ENCODE peak calls at places on chromosomes 6 and 20, in ten cellular contexts. One of them, this sample, is unnamed. For H3K4me1, the result is how much of the 10 kb centered on the place peaks cover.

GRCh38 chr20:6651561-6651960 is 115.9 kb upstream of the BMP2 start:
- DNase-seq in GM23248: no peak
- DNase-seq in neural progenitor cell: no peak
- DNase-seq in MM.1S: no peak
- DNase-seq in SK-N-SH: no peak
- DNase-seq in IMR-90: no peak
- DNase-seq in K562: no peak
- DNase-seq in fibroblast of lung: no peak
- DNase-seq in GM23338: no peak
- DNase-seq in osteoblast: no peak
- DNase-seq in this sample: no peak

GRCh38 chr6:32149932-32150920 is 1.5 kb downstream of the PRRT1 start:
- DNase-seq in GM23338: peak
- DNase-seq in fibroblast of lung: no peak
- DNase-seq in IMR-90: no peak
- DNase-seq in K562: no peak
- DNase-seq in GM23248: no peak
- DNase-seq in neural progenitor cell: peak
- DNase-seq in MM.1S: no peak
- DNase-seq in osteoblast: no peak
- DNase-seq in SK-N-SH: no peak
- DNase-seq in this sample: no peak

GRCh38 chr6:3380344-3381232 is 76.3 kb downstream of the SLC22A23 start:
- DNase-seq in MM.1S: no peak
- DNase-seq in osteoblast: no peak
- DNase-seq in GM23338: no peak
- DNase-seq in SK-N-SH: no peak
- DNase-seq in GM23248: no peak
- DNase-seq in fibroblast of lung: no peak
- DNase-seq in K562: no peak
- DNase-seq in IMR-90: no peak
- DNase-seq in neural progenitor cell: no peak
- DNase-seq in this sample: no peak

GRCh38 chr6:131255434-131255833 is 120.2 kb downstream of the AKAP7 start:
- DNase-seq in MM.1S: no peak
- DNase-seq in neural progenitor cell: no peak
- DNase-seq in GM23248: no peak
- DNase-seq in K562: no peak
- DNase-seq in osteoblast: no peak
- DNase-seq in GM23338: no peak
- DNase-seq in fibroblast of lung: no peak
- DNase-seq in IMR-90: no peak
- DNase-seq in SK-N-SH: no peak
- DNase-seq in this sample: peak

GRCh38 chr20:14295238-14295637 is 42.2 kb downstream of the FLRT3 start:
- DNase-seq in neural progenitor cell: no peak
- DNase-seq in GM23338: peak
- DNase-seq in SK-N-SH: no peak
- DNase-seq in MM.1S: no peak
- DNase-seq in K562: no peak
- DNase-seq in osteoblast: no peak
- DNase-seq in GM23248: no peak
- DNase-seq in fibroblast of lung: no peak
- DNase-seq in IMR-90: no peak
- DNase-seq in this sample: no peak

GRCh38 chr6:119182875-119183274 is 104.4 kb upstream of the FAM184A start:
- DNase-seq in SK-N-SH: no peak
- DNase-seq in MM.1S: no peak
- DNase-seq in osteoblast: no peak
- DNase-seq in K562: no peak
- DNase-seq in neural progenitor cell: no peak
- DNase-seq in GM23248: no peak
- DNase-seq in fibroblast of lung: no peak
- DNase-seq in GM23338: no peak
- DNase-seq in IMR-90: no peak
- DNase-seq in this sample: no peak

GRCh38 chr20:16063876-16064275 is 509.4 kb downstream of the KIF16B start:
- DNase-seq in MM.1S: no peak
- DNase-seq in SK-N-SH: no peak
- DNase-seq in IMR-90: no peak
- DNase-seq in GM23338: no peak
- DNase-seq in fibroblast of lung: no peak
- DNase-seq in neural progenitor cell: no peak
- DNase-seq in K562: no peak
- DNase-seq in GM23248: no peak
- DNase-seq in osteoblast: no peak
- DNase-seq in this sample: no peak

GRCh38 chr20:2738734-2739398 is 46.3 kb downstream of the EBF4 start:
- DNase-seq in GM23338: no peak
- DNase-seq in GM23248: no peak
- DNase-seq in SK-N-SH: no peak
- DNase-seq in K562: no peak
- DNase-seq in IMR-90: no peak
- DNase-seq in fibroblast of lung: no peak
- DNase-seq in neural progenitor cell: no peak
- DNase-seq in osteoblast: no peak
- DNase-seq in MM.1S: no peak
- DNase-seq in this sample: no peak

GRCh38 chr20:60057866-60058807 is 99.9 kb downstream of the CDH26 start:
- DNase-seq in neural progenitor cell: peak
- DNase-seq in MM.1S: no peak
- DNase-seq in GM23338: peak
- DNase-seq in fibroblast of lung: peak
- DNase-seq in K562: no peak
- DNase-seq in GM23248: no peak
- DNase-seq in SK-N-SH: no peak
- DNase-seq in osteoblast: peak
- DNase-seq in IMR-90: peak
- DNase-seq in this sample: peak

GRCh38 chr6:168495133-168495532 is 54.1 kb downstream of the SMOC2 start:
- DNase-seq in fibroblast of lung: no peak
- DNase-seq in GM23248: no peak
- DNase-seq in K562: no peak
- DNase-seq in neural progenitor cell: no peak
- DNase-seq in osteoblast: no peak
- DNase-seq in IMR-90: no peak
- DNase-seq in SK-N-SH: no peak
- DNase-seq in MM.1S: no peak
- DNase-seq in GM23338: no peak
- DNase-seq in this sample: no peak

GRCh38 chr20:38617011-38617829 is 15.6 kb downstream of the ARHGAP40 start:
- DNase-seq in SK-N-SH: no peak
- DNase-seq in osteoblast: peak
- DNase-seq in MM.1S: no peak
- DNase-seq in IMR-90: peak
- DNase-seq in GM23248: peak
- DNase-seq in neural progenitor cell: no peak
- DNase-seq in K562: no peak
- DNase-seq in GM23338: peak
- DNase-seq in fibroblast of lung: peak
- DNase-seq in this sample: no peak

GRCh38 chr20:20856306-20856705 is 143.9 kb upstream of the RALGAPA2 start:
- DNase-seq in GM23248: no peak
- DNase-seq in IMR-90: no peak
- DNase-seq in MM.1S: no peak
- DNase-seq in fibroblast of lung: no peak
- DNase-seq in neural progenitor cell: no peak
- DNase-seq in osteoblast: no peak
- DNase-seq in GM23338: no peak
- DNase-seq in K562: no peak
- DNase-seq in SK-N-SH: no peak
- DNase-seq in this sample: no peak

GRCh38 chr20:38930242-38930569 is 4.0 kb downstream of the FAM83D start:
- DNase-seq in SK-N-SH: no peak
- DNase-seq in MM.1S: no peak
- DNase-seq in fibroblast of lung: no peak
- DNase-seq in K562: no peak
- DNase-seq in neural progenitor cell: no peak
- DNase-seq in osteoblast: no peak
- DNase-seq in GM23248: no peak
- DNase-seq in IMR-90: no peak
- DNase-seq in GM23338: no peak
- DNase-seq in this sample: no peak

GRCh38 chr6:15425947-15426346 is 180.1 kb downstream of the JARID2 start:
- DNase-seq in IMR-90: no peak
- DNase-seq in neural progenitor cell: no peak
- DNase-seq in SK-N-SH: no peak
- DNase-seq in K562: no peak
- DNase-seq in fibroblast of lung: no peak
- DNase-seq in GM23248: no peak
- DNase-seq in osteoblast: no peak
- DNase-seq in MM.1S: no peak
- DNase-seq in GM23338: no peak
- DNase-seq in this sample: no peak
- H3K4me1 ChIP-seq in IMR-90: under half
- H3K4me1 ChIP-seq in neural progenitor cell: under half
- H3K4me1 ChIP-seq in SK-N-SH: under half
- H3K4me1 ChIP-seq in K562: under half
- H3K4me1 ChIP-seq in fibroblast of lung: under half
- H3K4me1 ChIP-seq in GM23248: under half
- H3K4me1 ChIP-seq in osteoblast: under half
- H3K4me1 ChIP-seq in MM.1S: under half
- H3K4me1 ChIP-seq in GM23338: half or more
- H3K4me1 ChIP-seq in this sample: under half

DNA sequence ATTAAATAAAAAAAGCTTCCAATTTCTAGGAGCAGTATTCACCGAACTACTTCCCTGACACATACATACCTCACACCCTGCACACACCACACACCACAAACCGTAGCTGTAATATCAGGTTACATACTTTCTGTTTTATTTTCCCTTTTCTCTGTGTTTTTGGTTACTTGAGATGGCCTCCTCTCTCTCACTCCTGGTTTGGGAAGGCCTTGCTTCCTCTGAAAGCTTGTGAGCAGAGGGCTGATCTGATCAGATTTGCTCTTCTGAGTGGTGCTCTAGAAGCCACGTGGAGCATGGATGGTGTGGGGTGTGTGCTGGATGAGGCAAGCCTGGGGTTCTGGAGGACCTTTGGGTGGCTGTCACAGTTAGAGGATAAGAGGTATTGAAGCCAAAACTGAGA is 20.9 kb downstream of the UTRN start:
- DNase-seq in IMR-90: peak
- DNase-seq in fibroblast of lung: peak
- DNase-seq in SK-N-SH: no peak
- DNase-seq in MM.1S: peak
- DNase-seq in GM23338: no peak
- DNase-seq in osteoblast: peak
- DNase-seq in GM23248: peak
- DNase-seq in K562: no peak
- DNase-seq in neural progenitor cell: no peak
- DNase-seq in this sample: no peak
- H3K4me2 ChIP-seq in IMR-90: peak
- H3K4me2 ChIP-seq in fibroblast of lung: peak
- H3K4me2 ChIP-seq in SK-N-SH: peak
- H3K4me2 ChIP-seq in MM.1S: peak
- H3K4me2 ChIP-seq in GM23338: no peak
- H3K4me2 ChIP-seq in osteoblast: peak
- H3K4me2 ChIP-seq in GM23248: no peak
- H3K4me2 ChIP-seq in K562: no peak
- H3K4me2 ChIP-seq in neural progenitor cell: no peak
- H3K4me2 ChIP-seq in this sample: no peak

GRCh38 chr6:11205721-11206120 is 26.7 kb downstream of the NEDD9 start:
- DNase-seq in osteoblast: no peak
- DNase-seq in GM23338: no peak
- DNase-seq in MM.1S: no peak
- DNase-seq in GM23248: no peak
- DNase-seq in IMR-90: no peak
- DNase-seq in neural progenitor cell: no peak
- DNase-seq in fibroblast of lung: no peak
- DNase-seq in K562: no peak
- DNase-seq in SK-N-SH: no peak
- DNase-seq in this sample: no peak

GRCh38 chr6:11202513-11203305 is 29.8 kb downstream of the NEDD9 start:
- DNase-seq in K562: no peak
- DNase-seq in MM.1S: no peak
- DNase-seq in osteoblast: no peak
- DNase-seq in neural progenitor cell: peak
- DNase-seq in IMR-90: peak
- DNase-seq in fibroblast of lung: no peak
- DNase-seq in GM23338: peak
- DNase-seq in GM23248: no peak
- DNase-seq in SK-N-SH: no peak
- DNase-seq in this sample: no peak

GRCh38 chr6:11201772-11202512 is 30.5 kb downstream of the NEDD9 start:
- DNase-seq in osteoblast: no peak
- DNase-seq in GM23248: no peak
- DNase-seq in MM.1S: no peak
- DNase-seq in IMR-90: no peak
- DNase-seq in K562: no peak
- DNase-seq in GM23338: no peak
- DNase-seq in neural progenitor cell: no peak
- DNase-seq in SK-N-SH: no peak
- DNase-seq in fibroblast of lung: no peak
- DNase-seq in this sample: no peak

GRCh38 chr6:11204987-11205386 is 27.5 kb downstream of the NEDD9 start:
- DNase-seq in fibroblast of lung: no peak
- DNase-seq in GM23248: no peak
- DNase-seq in MM.1S: no peak
- DNase-seq in K562: no peak
- DNase-seq in GM23338: no peak
- DNase-seq in neural progenitor cell: no peak
- DNase-seq in osteoblast: no peak
- DNase-seq in SK-N-SH: no peak
- DNase-seq in IMR-90: no peak
- DNase-seq in this sample: no peak

DNA sequence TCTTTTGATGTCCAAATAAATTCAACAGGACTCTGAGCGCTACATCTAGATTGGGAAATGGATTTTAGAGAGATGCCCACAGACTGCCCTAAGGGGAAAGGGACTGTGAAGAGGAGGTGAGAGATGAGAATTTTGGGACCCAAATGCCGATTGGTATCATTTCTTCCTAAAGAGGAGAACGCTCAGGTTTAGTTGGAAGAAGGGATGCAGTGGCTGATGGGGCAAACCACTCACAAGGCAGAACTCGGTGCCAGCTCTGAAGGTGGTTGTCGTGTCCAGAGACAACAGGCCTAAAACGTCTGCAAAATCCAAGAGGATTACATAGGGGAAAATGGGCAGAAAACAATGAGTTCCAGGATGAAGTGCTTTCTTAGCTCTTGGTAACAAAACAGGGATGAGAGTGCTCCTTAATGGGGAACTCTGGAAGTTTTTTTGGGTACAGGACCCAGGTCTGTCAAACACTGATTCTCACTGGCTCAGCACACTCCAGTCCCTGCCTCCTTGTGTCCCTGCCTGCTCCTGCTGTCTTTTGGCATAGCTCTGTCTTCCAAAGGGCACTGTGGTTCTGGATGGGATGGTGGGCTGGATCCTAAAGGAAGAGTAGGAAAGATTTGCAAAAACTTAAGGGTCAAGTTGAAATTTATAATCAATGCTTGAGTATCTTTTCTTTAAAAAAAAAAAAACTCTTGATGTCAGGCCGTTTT is 29.0 kb downstream of the NEDD9 start:
- DNase-seq in K562: no peak
- DNase-seq in fibroblast of lung: no peak
- DNase-seq in SK-N-SH: no peak
- DNase-seq in MM.1S: no peak
- DNase-seq in GM23338: no peak
- DNase-seq in osteoblast: no peak
- DNase-seq in GM23248: no peak
- DNase-seq in IMR-90: no peak
- DNase-seq in neural progenitor cell: no peak
- DNase-seq in this sample: no peak
- H2AFZ ChIP-seq in K562: no peak
- H2AFZ ChIP-seq in fibroblast of lung: no peak
- H2AFZ ChIP-seq in SK-N-SH: no peak
- H2AFZ ChIP-seq in MM.1S: no peak
- H2AFZ ChIP-seq in GM23338: no peak
- H2AFZ ChIP-seq in osteoblast: no peak
- H2AFZ ChIP-seq in GM23248: no peak
- H2AFZ ChIP-seq in IMR-90: no peak
- H2AFZ ChIP-seq in neural progenitor cell: no peak
- H2AFZ ChIP-seq in this sample: no peak

GRCh38 chr6:33697845-33698244 is 13.7 kb downstream of the UQCC2 start:
- DNase-seq in fibroblast of lung: no peak
- DNase-seq in osteoblast: no peak
- DNase-seq in K562: no peak
- DNase-seq in neural progenitor cell: no peak
- DNase-seq in GM23248: no peak
- DNase-seq in MM.1S: no peak
- DNase-seq in IMR-90: no peak
- DNase-seq in GM23338: no peak
- DNase-seq in SK-N-SH: no peak
- DNase-seq in this sample: no peak
- H3K4me1 ChIP-seq in fibroblast of lung: under half
- H3K4me1 ChIP-seq in osteoblast: under half
- H3K4me1 ChIP-seq in K562: under half
- H3K4me1 ChIP-seq in neural progenitor cell: under half
- H3K4me1 ChIP-seq in GM23248: under half
- H3K4me1 ChIP-seq in MM.1S: under half
- H3K4me1 ChIP-seq in IMR-90: under half
- H3K4me1 ChIP-seq in GM23338: under half
- H3K4me1 ChIP-seq in SK-N-SH: under half
- H3K4me1 ChIP-seq in this sample: under half